ENCODE peak calls at places on chromosomes 7 and 10, in four cellular contexts. Z is colonic mucosa, V is hepatocyte, Y is AG04450. C is an unnamed sample.

GRCh38 chr7:157139142-157140117 is 704 bp downstream of the UBE3C start:
- DNase-seq in Z (peak; percentile 55), Y (no peak), V (peak; percentile 60), C (no peak)

GRCh38 chr7:98348726-98349474 is 52.0 kb downstream of the BAIAP2L1 start:
- DNase-seq in Z (peak; percentile 50), Y (no peak), V (no peak), C (no peak)

GRCh38 chr10:124717911-124718734 is 26.1 kb downstream of the FAM53B start:
- DNase-seq in V (no peak), Y (no peak), Z (no peak), C (no peak)

GRCh38 chr10:34710391-34710751 is 104.7 kb downstream of the PARD3 start:
- DNase-seq in V (no peak), Y (no peak), Z (no peak), C (no peak)

GRCh38 chr7:152556013-152556412 is 119.9 kb downstream of the XRCC2 start:
- DNase-seq in Y (no peak), V (no peak), Z (no peak), C (peak; percentile 62)

GRCh38 chr10:98790817-98791216 is 344.1 kb upstream of the HPS1 start:
- DNase-seq in Z (no peak), Y (no peak), V (peak; percentile 22), C (no peak)

GRCh38 chr10:62651341-62651740 is 153.2 kb upstream of the ADO start:
- DNase-seq in V (no peak), Y (no peak), Z (no peak), C (no peak)

GRCh38 chr10:11612004-11613001 is 853 bp upstream of the USP6NL start:
- DNase-seq in Z (peak; percentile 25), V (peak; percentile 16), Y (no peak), C (no peak)

GRCh38 chr10:95440326-95440725 is 120.8 kb downstream of the SORBS1 start:
- DNase-seq in Y (no peak), Z (no peak), V (no peak), C (no peak)

GRCh38 chr7:156560075-156560474 is 80.5 kb upstream of the RNF32 start:
- DNase-seq in Z (peak; percentile 27), Y (no peak), V (no peak), C (peak; percentile 83)

GRCh38 chr10:79331226-79331625 is 16.0 kb upstream of the PPIF start:
- DNase-seq in Z (no peak), V (no peak), Y (no peak), C (no peak)

GRCh38 chr7:151754142-151754590 is 122.7 kb downstream of the PRKAG2 start:
- DNase-seq in Y (peak; percentile 98), V (peak; percentile 94), Z (peak; percentile 75), C (peak; percentile 95)

GRCh38 chr10:69541463-69541862 is 31.8 kb downstream of the NEUROG3 start:
- DNase-seq in Y (no peak), V (no peak), Z (no peak), C (no peak)

GRCh38 chr7:25216837-25217236 is 11.4 kb downstream of the NPVF start:
- DNase-seq in Z (no peak), V (peak; percentile 72), Y (peak; percentile 6), C (no peak)

GRCh38 chr7:110592557-110592956 is 498.4 kb upstream of the LRRN3 start:
- DNase-seq in V (no peak), Y (no peak), Z (no peak), C (no peak)

GRCh38 chr7:129122751-129123516 is 21.6 kb upstream of the TSPAN33 start:
- DNase-seq in Y (no peak), V (no peak), Z (no peak), C (no peak)

GRCh38 chr7:142323706-142324105 is 65.8 kb upstream of the PRSS58 start:
- DNase-seq in Z (no peak), V (peak; percentile 44), Y (no peak), C (peak; percentile 96)
- TF ChIP-seq CTCF in Z (no peak), V (peak; percentile 35), Y (peak; percentile 12), C (peak; percentile 87)

DNA sequence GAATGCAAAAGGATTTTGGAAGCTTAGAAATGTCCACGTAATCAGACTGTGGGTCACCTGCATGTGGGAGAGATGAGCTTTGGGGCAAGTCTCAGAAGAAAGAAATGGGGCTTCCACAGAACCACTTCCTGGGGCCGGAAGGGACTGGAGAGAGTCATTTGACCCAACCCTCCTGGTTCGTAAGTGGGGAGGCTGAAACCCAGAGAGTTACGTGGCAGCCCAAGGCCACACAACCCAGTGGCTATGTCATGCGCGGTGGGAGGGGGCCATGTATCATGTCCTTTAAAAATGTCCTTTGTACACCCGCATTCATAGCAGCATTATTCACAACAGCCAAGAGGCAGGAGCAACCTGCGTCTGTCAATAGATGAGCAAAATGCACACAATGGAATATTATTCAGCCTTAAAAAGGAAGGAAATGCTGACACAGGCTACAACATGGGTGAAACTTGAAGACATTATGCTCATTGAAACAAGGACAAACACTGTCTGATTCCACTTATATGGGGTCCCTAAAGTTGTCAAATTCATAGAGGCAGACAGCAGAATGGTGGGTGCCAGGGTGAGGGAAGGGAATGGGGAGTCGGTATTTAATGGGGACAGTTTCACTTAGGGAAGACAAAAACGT is 15.1 kb downstream of the CAMK2B start:
- DNase-seq in V (no peak), Y (no peak), Z (peak; percentile 16), C (no peak)
- H3K4me3 ChIP-seq in V (no peak overlapping the region), Y (no peak overlapping the region), Z (no peak overlapping the region), C (peak overlapping the region; percentile 29)

GRCh38 chr10:48398261-48398660 is 91.8 kb downstream of the MAPK8 start:
- DNase-seq in Z (no peak), Y (no peak), V (no peak), C (no peak)
- H3K27me3 ChIP-seq in Z (no peaks in the 10 kb centered on the region), Y (no peaks in the 10 kb centered on the region), V (no peaks in the 10 kb centered on the region), C (no peaks in the 10 kb centered on the region)

DNA sequence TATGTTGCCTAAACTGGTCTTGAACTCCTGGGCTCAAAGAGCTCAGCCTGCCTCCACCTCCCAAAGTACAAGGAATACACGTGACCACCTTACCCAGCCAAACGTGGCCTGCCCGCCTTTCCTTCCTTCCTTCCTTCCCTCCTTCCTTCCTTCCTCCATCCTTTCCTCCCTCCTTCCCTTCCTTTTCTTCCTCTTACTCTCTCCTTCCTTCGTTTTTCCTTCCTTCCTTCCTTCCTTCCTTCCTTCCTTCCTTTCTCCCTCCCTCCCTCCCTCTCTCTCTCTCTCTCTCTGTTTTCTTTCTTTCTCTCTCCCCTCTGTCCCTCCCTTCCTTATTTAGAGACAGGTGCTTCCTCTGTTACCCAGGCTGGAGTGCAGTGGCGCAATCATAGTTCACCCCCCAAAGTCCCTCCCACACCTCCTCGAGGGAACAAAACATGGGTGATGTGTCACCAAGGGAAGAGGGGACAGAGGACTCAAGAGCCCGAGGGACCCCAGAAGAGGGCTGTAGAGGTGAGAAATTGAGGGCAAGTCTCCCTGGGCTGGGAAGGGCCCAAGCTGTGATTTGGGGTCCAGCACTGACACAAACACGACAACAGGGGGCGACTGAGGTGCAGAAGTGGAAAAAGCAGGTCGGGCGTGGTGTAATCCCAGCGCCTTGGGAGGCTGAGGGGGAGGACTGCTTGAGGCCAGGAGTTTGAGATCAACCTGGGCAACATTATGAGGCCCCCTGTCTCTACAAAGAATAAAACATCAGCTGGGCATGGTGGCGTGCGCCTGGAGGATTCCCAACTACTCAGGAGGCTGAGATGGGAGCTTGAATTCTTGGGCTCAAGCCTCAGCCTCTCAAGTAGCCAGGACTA is 28.1 kb downstream of the EPHB4 start:
- DNase-seq in V (peak; percentile 73), Z (peak; percentile 79), Y (no peak), C (peak; percentile 89)
- TF ChIP-seq CTCF in V (peak; percentile 64), Z (peak; percentile 76), Y (peak; percentile 73), C (peak; percentile 82)

GRCh38 chr7:137847418-137848050 is 760 bp upstream of the DGKI start:
- DNase-seq in Y (no peak), V (peak; percentile 22), Z (no peak), C (peak; percentile 75)
- H3K4me3 ChIP-seq in Y (peak overlapping the region; percentile 62), V (peak overlapping the region; percentile 16), Z (no peak overlapping the region), C (peak overlapping the region; percentile 74)